ENCODE peak calls at places on chromosome 5, in four cellular contexts. T, F, D and J are unnamed samples.

GRCh38 chr5:56206126-56206525 is 27.0 kb downstream of the ANKRD55 start:
- DNase-seq in D (peak), F (peak), T (no peak), J (no peak)

GRCh38 chr5:176536132-176536901 is 885 bp downstream of the RNF44 start:
- DNase-seq in F (peak), T (peak), D (peak), J (no peak)

GRCh38 chr5:61275841-61276240 is 56.2 kb upstream of the ZSWIM6 start:
- DNase-seq in T (no peak), D (peak), F (peak), J (no peak)

GRCh38 chr5:154460172-154460571 is 14.4 kb downstream of the SAP30L start:
- DNase-seq in D (no peak), F (no peak), T (no peak), J (no peak)

GRCh38 chr5:157323107-157323706 is 57.3 kb downstream of the CYFIP2 start:
- DNase-seq in F (no peak), D (no peak), T (no peak), J (no peak)

GRCh38 chr5:84425365-84425764 is 40.7 kb upstream of the EDIL3 start:
- DNase-seq in D (no peak), F (no peak), T (no peak), J (no peak)

GRCh38 chr5:179234563-179235135 is 110.6 kb downstream of the ADAMTS2 start:
- DNase-seq in D (no peak), T (peak), F (no peak), J (no peak)

GRCh38 chr5:84564311-84564710 is 179.6 kb upstream of the EDIL3 start:
- DNase-seq in D (peak), T (no peak), F (no peak), J (no peak)

GRCh38 chr5:101102506-101102905 is 199.4 kb upstream of the ST8SIA4 start:
- DNase-seq in T (no peak), F (peak), D (no peak), J (no peak)

GRCh38 chr5:140632366-140633080 is 452 bp downstream of the CD14 start:
- DNase-seq in F (no peak), D (peak), T (peak), J (no peak)

GRCh38 chr5:177086918-177087706 is 397 bp downstream of the FGFR4 start:
- DNase-seq in F (peak), T (no peak), D (no peak), J (no peak)

GRCh38 chr5:82351754-82352145 is 73.6 kb upstream of the RPS23 start:
- DNase-seq in F (peak), D (peak), T (no peak), J (no peak)

GRCh38 chr5:113020461-113021273 is 44.1 kb downstream of the DCP2 start:
- DNase-seq in T (no peak), F (peak), D (peak), J (peak)

GRCh38 chr5:179251276-179251969 is 93.8 kb downstream of the ADAMTS2 start:
- DNase-seq in F (no peak), D (no peak), T (peak), J (no peak)

GRCh38 chr5:149826574-149826973 is 96.5 kb downstream of the PPARGC1B start:
- DNase-seq in D (no peak), T (no peak), F (no peak), J (no peak)

GRCh38 chr5:83856898-83857297 is 136.2 kb upstream of the HAPLN1 start:
- DNase-seq in T (no peak), D (no peak), F (no peak), J (peak)

GRCh38 chr5:148864113-148864841 is 37.9 kb downstream of the ADRB2 start:
- DNase-seq in T (no peak), F (no peak), D (no peak), J (no peak)

GRCh38 chr5:143215685-143216084 is 187.8 kb downstream of the NR3C1 start:
- DNase-seq in F (no peak), T (no peak), D (no peak), J (no peak)

GRCh38 chr5:472076-472655 is 29.2 kb downstream of the EXOC3 start:
- DNase-seq in T (peak), F (no peak), D (peak), J (no peak)

GRCh38 chr5:18968966-18969365 is 1019.0 kb downstream of the CDH18 start:
- DNase-seq in F (peak), T (no peak), D (no peak), J (no peak)

GRCh38 chr5:17346811-17347210 is 129.4 kb downstream of the BASP1 start:
- DNase-seq in T (no peak), D (no peak), F (no peak), J (no peak)

GRCh38 chr5:132890817-132891216 is 17.3 kb downstream of the LEAP2 start:
- DNase-seq in F (no peak), T (no peak), D (no peak), J (no peak)

GRCh38 chr5:167284491-167284890 is 1007.0 kb upstream of the WWC1 start:
- DNase-seq in T (no peak), F (no peak), D (peak), J (no peak)

GRCh38 chr5:172499287-172499686 is 45.0 kb upstream of the SH3PXD2B start:
- DNase-seq in F (no peak), T (no peak), D (no peak), J (no peak)

GRCh38 chr5:116453920-116454319 is 120.7 kb downstream of the SEMA6A start:
- DNase-seq in D (no peak), T (no peak), F (no peak), J (no peak)

GRCh38 chr5:116454417-116454927 is 120.2 kb downstream of the SEMA6A start:
- DNase-seq in T (no peak), D (peak), F (no peak), J (no peak)

GRCh38 chr5:116452774-116453368 is 121.8 kb downstream of the SEMA6A start:
- DNase-seq in D (peak), F (no peak), T (no peak), J (no peak)

GRCh38 chr5:116456036-116456435 is 118.6 kb downstream of the SEMA6A start:
- DNase-seq in D (no peak), T (no peak), F (no peak), J (no peak)

DNA sequence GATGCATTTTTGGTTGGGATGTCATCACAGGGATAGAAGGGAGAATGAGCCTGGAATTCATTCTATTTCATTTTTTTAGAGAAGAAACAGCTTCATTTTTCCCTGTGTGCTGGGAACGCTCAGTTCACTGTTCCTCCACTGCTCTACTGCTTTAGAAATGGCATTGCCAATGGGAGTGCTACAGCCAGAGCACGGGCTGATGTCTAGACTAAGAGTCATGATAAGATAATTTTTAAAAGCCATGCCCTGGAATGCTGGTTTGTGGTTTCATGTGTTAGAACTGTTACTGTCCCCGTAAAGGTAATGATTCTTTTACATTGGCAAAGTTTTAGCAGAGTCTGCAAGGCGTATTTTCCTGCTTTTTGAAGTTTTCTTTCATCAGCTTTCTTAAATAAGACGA is 119.6 kb downstream of the SEMA6A start:
- DNase-seq in F (no peak), D (peak), T (no peak), J (no peak)
- H3K4me3 ChIP-seq in F (no peak), D (peak), T (no peak), J (no peak)

GRCh38 chr5:127746756-127747155 is 43.6 kb downstream of the CCDC192 start:
- DNase-seq in F (peak), D (peak), T (no peak), J (no peak)
- TF ChIP-seq CTCF in F (peak), D (peak), T (no peak), J (peak)

DNA sequence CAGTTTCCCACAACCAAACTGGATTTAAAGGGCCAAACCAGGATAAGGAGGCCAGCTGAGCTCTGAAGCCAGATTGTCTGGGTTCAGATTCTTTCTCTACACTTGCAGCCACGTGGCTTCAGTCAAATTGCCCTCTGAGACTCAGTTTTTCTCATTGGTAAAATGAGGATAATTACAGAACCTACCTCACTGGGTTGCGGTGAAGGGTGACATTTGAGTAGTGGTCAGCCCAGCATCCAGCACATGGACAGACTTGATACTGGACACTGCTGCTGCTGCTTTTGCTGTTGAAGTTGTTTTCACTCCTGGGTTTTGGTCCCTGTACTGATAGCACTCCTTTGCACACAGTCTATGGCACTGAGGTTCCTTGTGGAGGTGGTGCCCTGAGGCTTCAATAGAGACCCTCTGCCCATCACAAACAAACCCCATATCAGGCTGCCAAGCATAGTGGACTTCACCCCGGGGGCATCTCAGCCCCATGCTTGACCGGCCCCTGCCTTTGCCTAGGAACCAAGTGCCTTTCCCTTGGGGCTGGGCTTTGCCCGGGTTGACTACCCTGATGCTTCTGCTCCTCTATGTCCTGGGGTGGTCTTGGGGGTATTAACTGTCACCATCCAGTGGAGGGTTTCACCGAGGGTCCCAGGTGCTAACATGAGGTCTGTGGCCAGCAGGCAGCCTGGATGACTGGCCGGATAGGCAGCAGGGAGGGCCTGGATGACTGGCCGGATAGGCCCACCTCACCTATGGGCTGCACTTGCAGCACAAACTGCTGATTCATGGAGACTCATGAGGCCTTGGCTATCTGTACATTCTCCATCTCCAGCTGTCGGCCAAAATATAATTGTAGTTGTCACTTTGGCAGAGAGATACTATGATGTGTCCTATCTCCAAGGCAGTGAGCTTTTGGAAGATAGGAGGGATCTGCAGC is 25.9 kb upstream of the CDKN2AIPNL start:
- DNase-seq in T (no peak), F (peak), D (peak), J (no peak)
- H3K4me3 ChIP-seq in T (no peak), F (no peak), D (no peak), J (no peak)

DNA sequence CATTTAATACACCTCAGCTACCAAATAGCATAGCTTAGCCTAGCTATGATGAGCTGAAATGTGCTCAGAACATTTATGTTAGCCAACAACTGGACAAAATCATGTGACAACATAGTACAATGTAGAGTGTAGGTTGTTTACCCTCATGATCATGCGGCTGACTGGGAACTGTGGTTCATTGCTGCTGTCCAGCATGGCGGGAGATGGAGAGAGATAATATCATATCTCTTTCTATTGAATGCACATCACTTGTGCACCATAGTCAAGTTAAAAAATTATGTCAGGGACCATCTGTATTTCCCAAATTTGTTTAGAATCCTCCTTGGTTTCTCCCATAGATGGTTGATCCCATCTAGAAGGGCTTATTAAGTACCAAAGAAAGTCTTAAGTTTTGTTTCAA is 151.1 kb upstream of the ELL2 start:
- DNase-seq in T (no peak), F (no peak), D (no peak), J (no peak)
- TF ChIP-seq CTCF in T (no peak), F (no peak), D (no peak), J (no peak)